ENCODE peak calls at places on chromosome 12, in ten cellular contexts. W is GM03348; E is LoVo; S is NCI-H1092; Q is left ventricle myocardium inferior; J is activated CD4-positive, alpha-beta memory T cell treated with anti-CD3 and anti-CD28 coated beads, Interleukin-2, amount 10 ng/mL, durations not matched to agents 7 days and 5 days; M is A673; O is foreskin fibroblast; Z is NCI-H446; R is AG20443. L is an unnamed sample.
A peak's percentile ranks its signal among the peaks of the same experiment; 100 is the strongest.

GRCh38 chr12:106721931-106722330 is 52.6 kb upstream of the RIC8B start:
- DNase-seq in W (no peak), E (no peak), S (no peak), Q (no peak), J (no peak), M (no peak), O (no peak), Z (no peak), R (no peak), L (no peak)

GRCh38 chr12:47834199-47835016 is 14.7 kb upstream of the HDAC7 start:
- DNase-seq in W (no peak), E (no peak), S (no peak), Q (no peak), J (no peak), M (no peak), O (no peak), Z (no peak), R (no peak), L (no peak)

GRCh38 chr12:88242161-88242925 is 100.2 kb downstream of the TMTC3 start:
- DNase-seq in W (peak; percentile 75), E (peak; percentile 73), S (no peak), Q (no peak), J (no peak), M (peak; percentile 37), O (peak; percentile 97), Z (no peak), R (peak; percentile 81), L (peak; percentile 39)

GRCh38 chr12:65666876-65667275 is 157.4 kb upstream of the HMGA2 start:
- DNase-seq in W (no peak), E (no peak), S (no peak), Q (no peak), J (no peak), M (no peak), O (no peak), Z (no peak), R (peak; percentile 14), L (no peak)

GRCh38 chr12:124254126-124254525 is 40.8 kb upstream of the RFLNA start:
- DNase-seq in W (no peak), E (no peak), S (no peak), Q (no peak), J (no peak), M (no peak), O (no peak), Z (no peak), R (no peak), L (no peak)

GRCh38 chr12:45745861-45746277 is 16.4 kb downstream of the ARID2 start:
- DNase-seq in W (peak; percentile 57), E (peak; percentile 41), S (no peak), Q (no peak), J (no peak), M (peak; percentile 40), O (no peak), Z (no peak), R (peak; percentile 38), L (peak; percentile 16)

GRCh38 chr12:31479516-31480210 is 111.3 kb downstream of the DENND5B start:
- DNase-seq in W (no peak), E (no peak), S (no peak), Q (no peak), J (no peak), M (no peak), O (no peak), Z (no peak), R (no peak), L (no peak)

GRCh38 chr12:47616440-47616839 is 89.4 kb downstream of the RPAP3 start:
- DNase-seq in W (no peak), E (no peak), S (no peak), Q (no peak), J (no peak), M (no peak), O (no peak), Z (no peak), R (no peak), L (no peak)

GRCh38 chr12:101044512-101045074 is 165.4 kb downstream of the SLC5A8 start:
- DNase-seq in W (no peak), E (no peak), S (no peak), Q (no peak), J (no peak), M (no peak), O (no peak), Z (no peak), R (no peak), L (no peak)

GRCh38 chr12:94649349-94650142 is 811 bp downstream of the TMCC3 start:
- DNase-seq in W (peak; percentile 44), E (peak; percentile 69), S (no peak), Q (peak; percentile 43), J (peak; percentile 34), M (no peak), O (peak; percentile 36), Z (no peak), R (peak; percentile 52), L (peak; percentile 19)

GRCh38 chr12:107645630-107646333 is 39.8 kb upstream of the PWP1 start:
- DNase-seq in W (no peak), E (no peak), S (peak; percentile 41), Q (no peak), J (no peak), M (peak; percentile 88), O (no peak), Z (no peak), R (no peak), L (no peak)

GRCh38 chr12:68623984-68624383 is 13.3 kb downstream of the RAP1B start:
- DNase-seq in W (peak; percentile 66), E (no peak), S (no peak), Q (no peak), J (no peak), M (no peak), O (peak; percentile 40), Z (no peak), R (peak; percentile 51), L (peak; percentile 34)

GRCh38 chr12:19409376-19409775 is 29.9 kb upstream of the AEBP2 start:
- DNase-seq in W (no peak), E (no peak), S (no peak), Q (no peak), J (no peak), M (peak; percentile 44), O (no peak), Z (no peak), R (no peak), L (no peak)

GRCh38 chr12:1357711-1358110 is 236.7 kb downstream of the FBXL14 start:
- DNase-seq in W (no peak), E (no peak), S (no peak), Q (no peak), J (no peak), M (no peak), O (no peak), Z (no peak), R (no peak), L (no peak)

GRCh38 chr12:18250313-18250916 is 10.9 kb upstream of the PIK3C2G start:
- DNase-seq in W (peak; percentile 65), E (peak; percentile 70), S (peak; percentile 63), Q (no peak), J (no peak), M (peak; percentile 79), O (peak; percentile 51), Z (peak; percentile 89), R (peak; percentile 49), L (peak; percentile 27)

GRCh38 chr12:78403681-78404080 is 460.9 kb upstream of the SYT1 start:
- DNase-seq in W (peak; percentile 33), E (no peak), S (no peak), Q (no peak), J (no peak), M (no peak), O (peak; percentile 63), Z (no peak), R (peak; percentile 12), L (no peak)

GRCh38 chr12:92278378-92278828 is 132.8 kb upstream of the BTG1 start:
- DNase-seq in W (peak; percentile 26), E (no peak), S (no peak), Q (no peak), J (no peak), M (no peak), O (no peak), Z (no peak), R (peak; percentile 38), L (no peak)

GRCh38 chr12:71636704-71637115 is 26.9 kb downstream of the ZFC3H1 start:
- DNase-seq in W (peak; percentile 60), E (peak; percentile 79), S (peak; percentile 36), Q (no peak), J (no peak), M (peak; percentile 86), O (peak; percentile 23), Z (peak; percentile 76), R (peak; percentile 63), L (peak; percentile 30)

GRCh38 chr12:97142737-97143450 is 235.8 kb downstream of the NEDD1 start:
- DNase-seq in W (no peak), E (no peak), S (no peak), Q (no peak), J (no peak), M (no peak), O (no peak), Z (peak; percentile 62), R (no peak), L (no peak)

GRCh38 chr12:65175385-65175784 is 6.0 kb downstream of the LEMD3 start:
- DNase-seq in W (no peak), E (no peak), S (no peak), Q (no peak), J (no peak), M (no peak), O (no peak), Z (no peak), R (no peak), L (no peak)

GRCh38 chr12:7403466-7403865 is 40.5 kb downstream of the CD163L1 start:
- DNase-seq in W (no peak), E (no peak), S (no peak), Q (no peak), J (no peak), M (no peak), O (peak; percentile 21), Z (no peak), R (no peak), L (no peak)

GRCh38 chr12:12449533-12450025 is 92.7 kb downstream of the BORCS5 start:
- DNase-seq in W (no peak), E (no peak), S (no peak), Q (no peak), J (no peak), M (peak; percentile 41), O (peak; percentile 39), Z (no peak), R (no peak), L (no peak)

GRCh38 chr12:120125792-120126634 is 9.5 kb upstream of the RAB35 start:
- DNase-seq in W (no peak), E (no peak), S (no peak), Q (no peak), J (no peak), M (no peak), O (no peak), Z (no peak), R (no peak), L (peak; percentile 47)

GRCh38 chr12:71551529-71551928 is 111.9 kb downstream of the LGR5 start:
- DNase-seq in W (peak; percentile 37), E (peak; percentile 26), S (no peak), Q (no peak), J (no peak), M (peak; percentile 58), O (peak; percentile 15), Z (no peak), R (peak; percentile 24), L (no peak)

GRCh38 chr12:101823891-101824290 is 6.9 kb downstream of the GNPTAB start:
- DNase-seq in W (peak; percentile 26), E (peak; percentile 28), S (no peak), Q (peak; percentile 39), J (peak; percentile 75), M (peak; percentile 88), O (no peak), Z (peak; percentile 87), R (peak; percentile 22), L (peak; percentile 28)